ENCODE peak calls at places on chromosomes 16 and 17, in four cellular contexts. O, B, J and L are unnamed samples.

GRCh38 chr17:64459284-64459747 is 10.4 kb downstream of the MILR1 start:
- DNase-seq in O (no peak), B (no peak), J (peak), L (peak)

GRCh38 chr16:46972429-46972970 is 974 bp downstream of the DNAJA2 start:
- DNase-seq in O (no peak), B (no peak), J (peak), L (peak)

GRCh38 chr16:15961060-15961511 is 11.7 kb downstream of the ABCC1 start:
- DNase-seq in O (no peak), B (no peak), J (no peak), L (no peak)

GRCh38 chr16:55000595-55000994 is 69.9 kb downstream of the IRX5 start:
- DNase-seq in O (no peak), B (no peak), J (peak), L (peak)

GRCh38 chr17:51260960-51261958 is 913 bp downstream of the UTP18 start:
- DNase-seq in O (peak), B (peak), J (peak), L (peak)

GRCh38 chr17:6668727-6669425 is 17.3 kb downstream of the C17orf100 start:
- DNase-seq in O (no peak), B (no peak), J (no peak), L (peak)

GRCh38 chr16:4344659-4345438 is 6.3 kb downstream of the PAM16 start:
- DNase-seq in O (peak), B (no peak), J (peak), L (peak)

GRCh38 chr16:67672739-67673662 is 6.4 kb downstream of the C16orf86 start:
- DNase-seq in O (peak), B (peak), J (peak), L (peak)

GRCh38 chr17:66542183-66542966 is 240.0 kb downstream of the PRKCA start:
- DNase-seq in O (no peak), B (no peak), J (peak), L (peak)

GRCh38 chr16:27398894-27399853 is 2.8 kb upstream of the IL21R start:
- DNase-seq in O (no peak), B (no peak), J (no peak), L (no peak)

DNA sequence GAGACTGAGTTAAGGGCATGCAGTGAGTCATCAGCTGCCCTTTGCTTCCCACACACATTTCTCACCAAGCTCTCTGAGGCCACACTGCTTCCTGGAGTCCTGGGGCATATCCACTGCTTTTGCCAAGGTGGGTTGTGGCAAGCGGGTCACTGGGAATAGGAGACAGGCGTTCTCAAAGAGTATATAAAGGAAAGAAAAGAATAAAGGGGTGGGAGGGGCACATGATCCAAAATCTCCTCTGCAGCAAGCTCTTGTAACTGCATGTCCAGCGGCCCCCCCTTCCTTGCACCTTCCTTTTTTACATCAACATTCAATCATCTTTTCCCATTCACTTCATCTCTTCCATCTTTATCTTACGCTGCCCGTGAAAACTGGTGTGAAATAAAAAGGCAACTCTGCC is 259.1 kb upstream of the RPL38 start:
- DNase-seq in O (no peak), B (no peak), J (no peak), L (no peak)
- H3K4me3 ChIP-seq in O (no peak), B (no peak), J (no peak), L (no peak)

DNA sequence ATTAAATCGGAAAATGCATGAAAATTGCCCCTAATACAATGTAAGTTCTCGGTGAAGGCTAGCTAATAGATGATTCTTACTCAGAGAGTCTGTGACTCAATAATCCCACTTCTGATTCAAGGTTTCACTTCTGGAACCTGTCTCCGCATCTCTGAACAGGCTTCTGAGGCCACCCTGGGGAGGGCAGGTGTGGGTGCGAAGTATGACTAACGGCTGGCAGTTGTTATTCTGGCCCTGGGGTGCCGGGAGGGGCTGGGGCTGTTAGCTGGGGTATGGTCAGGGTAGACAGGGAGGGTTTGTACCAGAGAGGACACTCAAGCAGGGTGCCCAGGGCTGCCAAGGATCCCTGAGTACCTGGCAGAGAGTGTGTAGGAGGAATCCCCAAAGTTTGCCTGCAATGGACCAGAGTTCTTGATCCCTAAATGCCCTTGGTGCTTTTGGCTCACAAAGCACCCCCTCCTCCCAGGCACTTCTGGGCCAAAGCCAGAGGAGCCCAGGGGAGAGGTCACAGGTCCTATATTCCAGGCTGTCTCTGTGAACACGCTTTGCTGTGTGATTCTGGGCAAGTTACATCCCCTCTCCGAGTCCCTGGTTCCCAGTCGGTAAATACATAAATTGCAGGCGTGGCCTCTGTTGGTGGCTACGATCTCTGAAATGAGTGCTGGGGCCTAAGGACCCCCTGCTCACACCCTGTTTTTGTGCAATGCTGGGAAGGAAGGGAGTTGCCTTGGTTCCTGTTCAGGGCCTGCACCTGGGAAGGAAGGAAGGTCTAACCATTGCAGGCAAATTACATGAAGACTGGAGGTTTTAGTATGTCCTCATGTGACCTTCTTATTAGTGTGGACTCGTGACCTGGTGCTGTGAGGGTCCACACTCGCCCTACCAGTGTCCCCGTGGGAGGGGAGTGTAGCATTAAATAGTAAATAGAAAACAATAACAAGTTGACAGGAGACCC is 49.9 kb upstream of the CPNE2 start:
- DNase-seq in O (no peak), B (no peak), J (no peak), L (peak)
- TF ChIP-seq CTCF in O (no peak), B (no peak), J (no peak), L (no peak)

DNA sequence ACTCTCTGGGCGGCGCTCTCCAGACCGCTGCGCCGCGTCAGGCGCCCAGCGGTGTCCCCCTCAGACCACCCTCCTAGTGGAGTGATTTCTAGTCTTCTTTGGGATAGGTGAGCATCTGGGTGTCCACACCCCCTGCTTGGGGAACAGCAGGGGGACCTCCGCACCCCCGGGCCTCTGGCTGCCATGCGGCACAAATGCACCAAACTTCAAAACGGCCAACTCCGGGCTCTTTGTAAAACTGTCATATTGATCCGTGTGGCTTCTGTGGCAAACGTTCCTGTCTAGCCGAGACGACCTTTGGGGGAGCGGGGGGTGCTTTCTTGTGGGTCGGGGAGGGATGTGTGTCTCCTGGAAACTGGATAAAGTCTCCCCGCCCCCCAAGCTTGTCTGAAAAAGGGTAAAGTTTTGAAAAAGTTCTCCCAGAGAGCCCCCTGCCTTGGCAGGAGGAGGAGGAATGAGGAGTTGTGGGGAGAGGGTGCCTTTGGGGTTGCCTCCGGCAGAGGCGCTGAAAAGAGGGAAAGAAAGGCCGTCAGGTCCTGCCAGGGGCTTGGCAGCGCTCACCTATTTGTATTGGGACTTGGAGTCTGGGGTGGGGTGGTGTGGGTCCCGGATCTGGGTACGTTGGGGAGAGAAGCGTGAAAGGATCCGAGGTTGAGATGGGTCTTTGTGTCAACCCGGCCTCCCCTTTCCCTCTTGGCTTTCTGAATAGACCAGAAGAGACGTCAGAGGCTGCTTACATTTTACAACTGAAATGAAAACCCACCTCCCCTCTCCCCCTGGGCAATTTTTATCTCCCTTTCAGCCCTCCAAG is 2.2 kb upstream of the CHD3 start:
- DNase-seq in O (peak), B (no peak), J (peak), L (no peak)
- H3K4me3 ChIP-seq in O (peak), B (peak), J (peak), L (peak)

GRCh38 chr17:74385201-74385600 is 17.9 kb downstream of the GPR142 start:
- DNase-seq in O (no peak), B (peak), J (no peak), L (no peak)

GRCh38 chr17:74383140-74383539 is 15.8 kb downstream of the GPR142 start:
- DNase-seq in O (no peak), B (no peak), J (no peak), L (no peak)

GRCh38 chr17:74380959-74381808 is 13.9 kb downstream of the GPR142 start:
- DNase-seq in O (no peak), B (peak), J (no peak), L (no peak)

GRCh38 chr17:74379495-74380085 is 12.3 kb downstream of the GPR142 start:
- DNase-seq in O (peak), B (peak), J (peak), L (peak)

GRCh38 chr17:74380086-74380958 is 13.0 kb downstream of the GPR142 start:
- DNase-seq in O (peak), B (peak), J (no peak), L (peak)
- TF ChIP-seq CTCF in O (peak), B (no peak), J (no peak), L (peak)

GRCh38 chr16:85522842-85523601 is 90.1 kb upstream of the GSE1 start:
- DNase-seq in O (peak), B (peak), J (peak), L (peak)
- H3K4me3 ChIP-seq in O (no peak), B (no peak), J (no peak), L (no peak)